ENCODE peak calls at places on chromosomes 7 and 10, in six cellular contexts. I is IMR-90, E is GM12878, D is keratinocyte, K is NT2/D1, P is PC-3. X is an unnamed sample.

GRCh38 chr7:1843271-1843861 is 173.3 kb downstream of the ELFN1 start:
- DNase-seq in I (peak; percentile 12), E (no peak), D (no peak), K (no peak), P (no peak), X (peak; percentile 85)

GRCh38 chr7:15839415-15840100 is 153.1 kb upstream of the MEOX2 start:
- DNase-seq in I (no peak), E (no peak), D (no peak), K (peak; percentile 74), P (no peak), X (no peak)

GRCh38 chr7:114414151-114415053 is at the start of gene FOXP2:
- DNase-seq in I (peak; percentile 48), E (no peak), D (no peak), K (no peak), P (no peak), X (peak; percentile 56)

GRCh38 chr10:70335246-70335613 is 47.2 kb downstream of the LRRC20 start:
- DNase-seq in I (no peak), E (no peak), D (no peak), K (no peak), P (no peak), X (no peak)

GRCh38 chr7:22578048-22578770 is 78.2 kb upstream of the STEAP1B start:
- DNase-seq in I (peak; percentile 85), E (no peak), D (no peak), K (no peak), P (peak; percentile 76), X (peak; percentile 45)

GRCh38 chr10:5843814-5844705 is 30.8 kb upstream of the GDI2 start:
- DNase-seq in I (no peak), E (no peak), D (no peak), K (no peak), P (no peak), X (no peak)

GRCh38 chr10:23172429-23172828 is 19.7 kb upstream of the PTF1A start:
- DNase-seq in I (no peak), E (no peak), D (no peak), K (no peak), P (no peak), X (no peak)

GRCh38 chr7:81308643-81309354 is 389.9 kb upstream of the SEMA3C start:
- DNase-seq in I (peak; percentile 31), E (no peak), D (no peak), K (no peak), P (no peak), X (peak; percentile 71)

GRCh38 chr10:9239298-9239697 is 1184.8 kb downstream of the GATA3 start:
- DNase-seq in I (no peak), E (no peak), D (no peak), K (no peak), P (no peak), X (no peak)

GRCh38 chr7:40782836-40783235 is 648.0 kb downstream of the SUGCT start:
- DNase-seq in I (peak; percentile 20), E (no peak), D (no peak), K (no peak), P (no peak), X (no peak)

GRCh38 chr10:8052344-8052969 is 2.0 kb upstream of the GATA3 start:
- DNase-seq in I (no peak), E (no peak), D (no peak), K (no peak), P (no peak), X (no peak)

GRCh38 chr10:27558612-27559020 is 54.5 kb downstream of the RAB18 start:
- DNase-seq in I (peak; percentile 55), E (no peak), D (no peak), K (peak; percentile 58), P (peak; percentile 69), X (peak; percentile 89)

GRCh38 chr10:102411341-102412255 is 7.0 kb downstream of the PSD start:
- DNase-seq in I (no peak), E (no peak), D (no peak), K (no peak), P (no peak), X (no peak)

GRCh38 chr7:94368371-94368791 is 26.3 kb upstream of the COL1A2 start:
- DNase-seq in I (peak; percentile 90), E (no peak), D (no peak), K (no peak), P (no peak), X (peak; percentile 97)

GRCh38 chr10:22475857-22476600 is 130.7 kb downstream of the SPAG6 start:
- DNase-seq in I (no peak), E (no peak), D (no peak), K (no peak), P (no peak), X (peak; percentile 50)

GRCh38 chr7:41007351-41007751 is 695.5 kb downstream of the INHBA start:
- DNase-seq in I (no peak), E (no peak), D (no peak), K (no peak), P (peak; percentile 31), X (no peak)

GRCh38 chr7:100974021-100974420 is 4.7 kb downstream of the MUC12 start:
- DNase-seq in I (no peak), E (no peak), D (no peak), K (no peak), P (peak; percentile 60), X (peak; percentile 20)

GRCh38 chr10:4267084-4267774 is 482.2 kb upstream of the KLF6 start:
- DNase-seq in I (peak; percentile 32), E (no peak), D (no peak), K (no peak), P (no peak), X (no peak)

GRCh38 chr7:111103678-111104274 is 12.8 kb downstream of the LRRN3 start:
- DNase-seq in I (no peak), E (no peak), D (no peak), K (no peak), P (no peak), X (no peak)

GRCh38 chr10:120741415-120741814 is 109.7 kb upstream of the WDR11 start:
- DNase-seq in I (no peak), E (no peak), D (no peak), K (no peak), P (no peak), X (no peak)

GRCh38 chr7:66258409-66258808 is 53.3 kb downstream of the TPST1 start:
- DNase-seq in I (no peak), E (no peak), D (no peak), K (peak; percentile 39), P (no peak), X (no peak)

GRCh38 chr7:139799586-139799985 is 21.8 kb upstream of the HIPK2 start:
- DNase-seq in I (no peak), E (no peak), D (no peak), K (no peak), P (peak; percentile 28), X (peak; percentile 24)

GRCh38 chr10:76252733-76253132 is 821.3 kb downstream of the LRMDA start:
- DNase-seq in I (peak; percentile 45), E (no peak), D (no peak), K (no peak), P (no peak), X (no peak)

GRCh38 chr10:60147576-60148265 is 241.4 kb upstream of the CCDC6 start:
- DNase-seq in I (no peak), E (no peak), D (no peak), K (no peak), P (no peak), X (no peak)

GRCh38 chr10:90847436-90847835 is 10.4 kb downstream of the HTR7 start:
- DNase-seq in I (peak; percentile 37), E (no peak), D (peak; percentile 55), K (no peak), P (peak; percentile 71), X (peak; percentile 51)

GRCh38 chr10:34275626-34276025 is 539.5 kb downstream of the PARD3 start:
- DNase-seq in I (no peak), E (no peak), D (no peak), K (no peak), P (no peak), X (no peak)

GRCh38 chr10:88411772-88412349 is 171.3 kb downstream of the RNLS start:
- DNase-seq in I (peak; percentile 18), E (no peak), D (no peak), K (no peak), P (no peak), X (no peak)

DNA sequence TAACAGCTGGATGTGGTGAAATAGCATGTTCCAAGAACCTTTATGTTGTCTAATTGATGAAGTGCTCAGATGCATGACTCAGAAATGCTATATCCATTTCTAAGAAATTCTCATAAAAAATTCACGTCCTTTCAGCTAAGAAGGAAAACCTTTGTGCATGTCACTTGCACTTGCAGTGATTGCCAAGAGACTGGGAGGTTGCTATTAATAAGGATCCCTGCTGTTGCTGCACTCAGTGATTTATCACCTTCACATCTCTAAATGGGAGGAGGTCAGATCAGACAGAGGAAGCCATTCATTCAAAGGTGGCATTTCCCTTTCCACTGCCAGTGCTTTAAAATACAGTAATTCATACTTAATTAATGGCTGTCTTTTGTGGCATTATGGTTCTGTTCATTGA is 89.5 kb downstream of the THSD7A start:
- DNase-seq in I (no peak), E (no peak), D (no peak), K (no peak), P (peak; percentile 26), X (no peak)
- H3K9ac ChIP-seq in I (no peak overlapping the region), E (no peak overlapping the region), D (no peak overlapping the region), K (no peak overlapping the region), P (no peak overlapping the region), X (no peak overlapping the region)

DNA sequence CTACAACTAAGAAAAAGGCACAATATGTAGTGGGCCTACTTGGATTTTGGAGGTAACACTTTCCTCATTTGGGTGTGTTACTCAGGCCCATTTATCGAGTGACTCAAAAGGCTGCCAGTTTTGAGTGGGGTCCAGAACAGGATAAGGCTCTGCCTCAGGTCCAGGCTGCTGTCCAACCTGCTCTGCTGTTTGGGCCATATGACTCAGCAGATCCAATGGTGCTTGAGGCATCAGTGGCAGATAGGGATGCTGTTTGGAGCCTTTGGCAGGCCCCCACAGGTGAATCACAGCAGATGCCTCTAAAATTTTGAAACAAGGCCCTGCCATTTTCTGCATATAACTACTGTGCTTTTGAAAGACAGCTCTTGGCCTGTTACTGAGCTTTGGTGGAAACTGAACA is 24.5 kb upstream of the OR13A1 start:
- DNase-seq in I (no peak), E (no peak), D (no peak), K (no peak), P (no peak), X (no peak)
- H3K36me3 ChIP-seq in I (no peaks in the 10 kb centered on the region), E (no peaks in the 10 kb centered on the region), D (no peaks in the 10 kb centered on the region), K (no peaks in the 10 kb centered on the region), P (no peaks in the 10 kb centered on the region), X (no peaks in the 10 kb centered on the region)

DNA sequence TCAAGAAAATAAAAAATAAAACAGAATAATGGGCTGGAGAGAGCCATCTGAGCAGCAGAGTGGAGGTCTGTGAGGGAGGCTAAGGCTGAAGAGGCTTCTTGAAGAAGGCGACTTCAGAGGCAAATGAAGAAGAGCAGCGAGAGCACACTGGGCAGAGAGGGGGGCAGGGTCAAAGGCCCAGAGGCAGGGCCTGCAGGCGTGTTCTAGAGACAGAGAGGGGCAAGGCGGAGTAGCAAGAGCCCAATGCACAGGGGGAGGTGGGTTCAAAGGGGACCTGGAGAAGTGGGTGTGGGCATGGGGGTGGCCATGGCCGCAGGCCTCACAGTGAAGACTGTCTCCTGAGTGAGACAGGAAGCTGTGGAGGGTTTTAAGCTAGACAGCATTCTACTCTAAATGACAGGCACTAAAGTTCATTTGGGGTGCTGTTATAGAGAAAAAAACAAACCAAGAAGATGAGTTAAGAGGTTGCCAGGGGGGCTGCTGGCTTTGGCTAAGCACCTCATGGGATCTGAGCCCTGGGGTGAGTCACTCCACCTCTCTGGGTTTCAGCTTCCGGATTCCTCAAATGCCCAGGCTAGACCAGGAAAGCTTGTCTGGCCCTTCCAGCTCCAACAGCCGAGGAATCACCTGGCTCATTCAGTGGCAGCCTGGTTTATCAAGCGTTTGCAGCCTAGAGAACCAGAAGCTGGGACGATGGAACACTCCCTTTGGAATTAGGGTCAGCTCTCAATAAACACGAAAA is 81.7 kb downstream of the DLG5 start:
- DNase-seq in I (peak; percentile 83), E (no peak), D (no peak), K (no peak), P (peak; percentile 98), X (peak; percentile 86)
- H3K9ac ChIP-seq in I (peak overlapping the region; percentile 4), E (no peak overlapping the region), D (peak overlapping the region; percentile 26), K (no peak overlapping the region), P (peak overlapping the region; percentile 9), X (peak overlapping the region; percentile 25)

GRCh38 chr10:997266-998022 is 9.2 kb downstream of the GTPBP4 start:
- DNase-seq in I (no peak), E (no peak), D (no peak), K (no peak), P (no peak), X (no peak)
- H3K36me3 ChIP-seq in I (peaks cover 63% of the 10 kb centered on the region), E (peaks cover 30% of the 10 kb centered on the region), D (peaks cover 43% of the 10 kb centered on the region), K (peaks cover 94% of the 10 kb centered on the region), P (peaks cover 56% of the 10 kb centered on the region), X (peaks cover 90% of the 10 kb centered on the region)